ENCODE peak calls at places on chromosomes 4 and X, in ten cellular contexts. U, F, K, X, L, B, E, I, V and S are unnamed samples.

GRCh38 chr4:57064811-57065711 is 45.1 kb downstream of the IGFBP7 start:
- DNase-seq in X (peak), F (no peak), B (no peak), K (no peak), U (no peak), E (peak), L (no peak), V (peak), I (peak), S (peak)

GRCh38 chr4:85128246-85129204 is 162.0 kb upstream of the WDFY3 start:
- DNase-seq in V (no peak), U (no peak), K (no peak), B (no peak), I (no peak), X (no peak), F (no peak), E (no peak), L (no peak), S (no peak)

GRCh38 chr4:81818385-81818784 is 346.7 kb upstream of the RASGEF1B start:
- DNase-seq in I (no peak), E (no peak), L (no peak), B (no peak), K (no peak), V (no peak), F (no peak), X (no peak), U (no peak), S (no peak)

GRCh38 chr4:5423670-5424069 is 284.7 kb downstream of the EVC2 start:
- DNase-seq in L (no peak), B (no peak), I (no peak), X (no peak), U (no peak), V (no peak), E (no peak), F (no peak), K (no peak), S (no peak)

GRCh38 chrX:46551494-46552128 is 6.4 kb upstream of the ZNF674 start:
- DNase-seq in K (no peak), F (no peak), U (no peak), I (no peak), V (no peak), B (no peak), E (peak), L (no peak), X (no peak), S (no peak)

GRCh38 chr4:56313132-56313531 is 74.2 kb downstream of the AASDH start:
- DNase-seq in V (no peak), L (no peak), U (no peak), K (no peak), E (no peak), F (no peak), B (no peak), X (no peak), I (no peak), S (no peak)

GRCh38 chr4:10635096-10635495 is 49.5 kb downstream of the CLNK start:
- DNase-seq in F (no peak), K (no peak), I (no peak), U (no peak), V (no peak), L (no peak), E (no peak), X (no peak), B (no peak), S (no peak)

GRCh38 chr4:123943976-123944375 is 547.4 kb downstream of the SPRY1 start:
- DNase-seq in U (no peak), I (no peak), E (no peak), K (no peak), V (no peak), L (no peak), X (no peak), B (no peak), F (no peak), S (no peak)

GRCh38 chr4:167014944-167015343 is 219.3 kb downstream of the SPOCK3 start:
- DNase-seq in K (no peak), U (no peak), E (no peak), I (no peak), F (no peak), L (no peak), V (no peak), B (no peak), X (no peak), S (no peak)

GRCh38 chrX:135416546-135416945 is 5.2 kb upstream of the SMIM10L2A start:
- DNase-seq in L (no peak), B (no peak), X (no peak), U (no peak), I (no peak), F (no peak), V (no peak), E (peak), K (no peak), S (no peak)

GRCh38 chrX:147550217-147550616 is 361.5 kb upstream of the FMR1 start:
- DNase-seq in K (no peak), U (no peak), B (no peak), I (peak), E (peak), X (no peak), L (no peak), V (no peak), F (peak), S (no peak)

GRCh38 chr4:152036626-152037025 is 275.8 kb upstream of the GATB start:
- DNase-seq in B (no peak), X (no peak), U (no peak), I (no peak), F (no peak), E (no peak), K (no peak), V (no peak), L (no peak), S (no peak)

GRCh38 chrX:55750256-55750655 is 32.7 kb downstream of the RRAGB start:
- DNase-seq in K (no peak), E (no peak), B (no peak), L (no peak), V (no peak), X (no peak), I (no peak), F (no peak), U (no peak), S (no peak)

GRCh38 chrX:101550362-101550761 is at the start of gene ARMCX1:
- DNase-seq in U (no peak), F (peak), I (peak), V (peak), B (peak), L (peak), K (peak), X (peak), E (peak), S (peak)

GRCh38 chrX:8244301-8244700 is 73.2 kb upstream of the VCX2 start:
- DNase-seq in E (peak), L (no peak), B (no peak), X (no peak), F (no peak), I (no peak), K (no peak), U (no peak), V (no peak), S (no peak)

GRCh38 chrX:107323786-107324492 is 117.5 kb downstream of the DNAAF6 start:
- DNase-seq in V (no peak), U (no peak), B (no peak), E (no peak), I (peak), X (no peak), K (no peak), L (no peak), F (no peak), S (no peak)

GRCh38 chrX:48475295-48475694 is 704 bp upstream of the FTSJ1 start:
- DNase-seq in U (no peak), K (peak), V (no peak), X (no peak), E (no peak), I (peak), L (no peak), F (no peak), B (no peak), S (no peak)

GRCh38 chr4:73593631-73594241 is 26.5 kb downstream of the RASSF6 start:
- DNase-seq in L (no peak), I (no peak), U (no peak), E (peak), F (no peak), K (no peak), B (no peak), X (no peak), V (no peak), S (no peak)

GRCh38 chrX:31223817-31224216 is 152.0 kb upstream of the FTHL17 start:
- DNase-seq in K (no peak), U (no peak), L (no peak), E (peak), F (peak), V (no peak), I (no peak), B (no peak), X (no peak), S (no peak)

GRCh38 chr4:576991-577498 is 950 bp upstream of the TMEM271 start:
- DNase-seq in U (no peak), K (no peak), V (no peak), B (no peak), F (no peak), L (peak), X (no peak), I (peak), E (no peak), S (no peak)

GRCh38 chrX:71103110-71103983 is 3.2 kb downstream of the CXorf65 start:
- DNase-seq in I (peak), F (no peak), X (no peak), K (peak), E (no peak), V (no peak), L (no peak), B (no peak), U (no peak), S (peak)

GRCh38 chr4:57342406-57342805 is 232.2 kb upstream of the IGFBP7 start:
- DNase-seq in I (no peak), K (no peak), X (no peak), B (no peak), U (no peak), V (no peak), L (no peak), E (peak), F (no peak), S (no peak)

GRCh38 chrX:136619889-136620505 is 28.0 kb upstream of the CD40LG start:
- DNase-seq in F (no peak), U (no peak), L (no peak), X (no peak), B (no peak), I (no peak), E (no peak), K (no peak), V (no peak), S (no peak)

GRCh38 chr4:169351860-169352259 is 81.1 kb upstream of the SH3RF1 start:
- DNase-seq in F (peak), E (no peak), U (no peak), I (no peak), L (no peak), V (peak), X (peak), K (no peak), B (peak), S (peak)

GRCh38 chr4:7708981-7709380 is 230.7 kb downstream of the AFAP1 start:
- DNase-seq in B (no peak), X (no peak), E (no peak), L (no peak), V (no peak), U (no peak), K (no peak), I (no peak), F (no peak), S (no peak)

GRCh38 chr4:72207196-72207595 is 175.4 kb downstream of the NPFFR2 start:
- DNase-seq in X (no peak), L (no peak), V (no peak), U (no peak), K (no peak), I (no peak), B (no peak), E (no peak), F (no peak), S (no peak)

GRCh38 chr4:40998680-40999358 is 215.5 kb downstream of the APBB2 start:
- DNase-seq in E (peak), V (no peak), B (no peak), I (no peak), K (no peak), X (no peak), L (no peak), F (no peak), U (peak), S (no peak)

GRCh38 chrX:111376897-111377601 is 34.9 kb downstream of the DCX start:
- DNase-seq in X (no peak), U (no peak), V (no peak), I (no peak), B (no peak), K (no peak), F (peak), L (no peak), E (no peak), S (no peak)

GRCh38 chr4:7410470-7410869 is 24.3 kb downstream of the PSAPL1 start:
- DNase-seq in L (no peak), U (no peak), B (no peak), E (no peak), I (peak), X (peak), K (no peak), F (no peak), V (peak), S (no peak)

GRCh38 chr4:10298681-10299080 is 158.5 kb downstream of the ZNF518B start:
- DNase-seq in B (no peak), F (no peak), V (no peak), X (no peak), U (no peak), E (no peak), I (no peak), L (no peak), K (no peak), S (no peak)

GRCh38 chrX:3006500-3006899 is at the start of gene ARSH:
- DNase-seq in B (no peak), E (no peak), V (no peak), I (no peak), F (no peak), K (no peak), X (no peak), L (no peak), U (no peak), S (no peak)

GRCh38 chr4:101865501-101866062 is 75.1 kb downstream of the BANK1 start:
- DNase-seq in F (no peak), X (no peak), E (peak), I (no peak), U (no peak), K (no peak), B (no peak), L (no peak), V (no peak), S (no peak)

GRCh38 chr4:133157460-133158160 is 8.5 kb downstream of the PCDH10 start:
- DNase-seq in K (no peak), E (no peak), I (no peak), B (no peak), U (no peak), V (no peak), X (no peak), L (no peak), F (no peak), S (no peak)

GRCh38 chrX:120781416-120781815 is 94.2 kb downstream of the CT47B1 start:
- DNase-seq in K (no peak), F (no peak), V (no peak), X (no peak), U (no peak), I (no peak), E (peak), L (no peak), B (no peak), S (no peak)

GRCh38 chr4:6551660-6552059 is 23.3 kb upstream of the MAN2B2 start:
- DNase-seq in U (no peak), I (no peak), X (no peak), F (no peak), K (no peak), V (no peak), L (no peak), E (no peak), B (no peak), S (no peak)

GRCh38 chr4:143643399-143643798 is 57.1 kb downstream of the FREM3 start:
- DNase-seq in I (no peak), X (no peak), B (no peak), L (no peak), F (no peak), V (no peak), E (no peak), U (no peak), K (no peak), S (no peak)

DNA sequence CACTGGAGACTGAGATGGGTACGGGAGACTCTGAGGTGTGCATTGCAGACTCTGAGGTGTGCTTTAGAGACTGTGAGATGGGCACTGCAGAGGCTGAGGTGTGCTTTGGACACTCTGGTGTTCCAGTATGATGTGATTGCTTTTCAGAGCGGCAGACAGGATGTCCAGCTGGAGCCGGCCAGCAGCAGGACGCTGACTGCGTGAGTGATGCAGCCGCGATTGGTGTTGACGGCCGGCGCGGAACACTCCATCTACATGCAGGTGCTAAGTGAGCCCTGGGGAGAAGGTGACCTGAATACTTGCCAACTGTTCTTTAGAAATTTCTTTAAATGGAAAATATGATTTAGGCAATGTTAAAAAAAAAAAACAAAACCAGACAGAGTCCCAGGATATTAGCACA is 103.1 kb upstream of the PPP2R3B start:
- DNase-seq in X (no peak), V (no peak), B (no peak), K (no peak), I (no peak), E (no peak), F (no peak), L (no peak), U (no peak), S (no peak)
- H3K4me3 ChIP-seq in X (no peak), V (no peak), B (no peak), K (no peak), I (no peak), E (no peak), F (no peak), L (no peak), U (no peak), S (no peak)

GRCh38 chr4:144647095-144647959 is 1.4 kb downstream of the HHIP start:
- DNase-seq in K (no peak), V (no peak), L (no peak), B (no peak), F (no peak), E (peak), I (peak), U (no peak), X (no peak), S (no peak)
- H3K4me3 ChIP-seq in K (peak), V (no peak), L (peak), B (peak), F (peak), E (peak), I (peak), U (peak), X (no peak), S (no peak)

GRCh38 chr4:148787285-148787684 is 345.1 kb upstream of the NR3C2 start:
- DNase-seq in V (no peak), L (no peak), B (no peak), X (no peak), I (no peak), K (no peak), E (no peak), U (no peak), F (no peak), S (no peak)

GRCh38 chr4:148790691-148791090 is 348.5 kb upstream of the NR3C2 start:
- DNase-seq in E (peak), K (no peak), X (no peak), F (no peak), V (no peak), U (no peak), L (no peak), I (no peak), B (no peak), S (no peak)

GRCh38 chr4:148790246-148790645 is 348.0 kb upstream of the NR3C2 start:
- DNase-seq in V (no peak), X (no peak), I (no peak), F (no peak), U (no peak), B (no peak), L (no peak), E (no peak), K (no peak), S (no peak)

GRCh38 chr4:148786699-148787098 is 344.5 kb upstream of the NR3C2 start:
- DNase-seq in U (no peak), B (no peak), V (no peak), I (no peak), K (peak), X (no peak), E (no peak), F (no peak), L (no peak), S (no peak)

DNA sequence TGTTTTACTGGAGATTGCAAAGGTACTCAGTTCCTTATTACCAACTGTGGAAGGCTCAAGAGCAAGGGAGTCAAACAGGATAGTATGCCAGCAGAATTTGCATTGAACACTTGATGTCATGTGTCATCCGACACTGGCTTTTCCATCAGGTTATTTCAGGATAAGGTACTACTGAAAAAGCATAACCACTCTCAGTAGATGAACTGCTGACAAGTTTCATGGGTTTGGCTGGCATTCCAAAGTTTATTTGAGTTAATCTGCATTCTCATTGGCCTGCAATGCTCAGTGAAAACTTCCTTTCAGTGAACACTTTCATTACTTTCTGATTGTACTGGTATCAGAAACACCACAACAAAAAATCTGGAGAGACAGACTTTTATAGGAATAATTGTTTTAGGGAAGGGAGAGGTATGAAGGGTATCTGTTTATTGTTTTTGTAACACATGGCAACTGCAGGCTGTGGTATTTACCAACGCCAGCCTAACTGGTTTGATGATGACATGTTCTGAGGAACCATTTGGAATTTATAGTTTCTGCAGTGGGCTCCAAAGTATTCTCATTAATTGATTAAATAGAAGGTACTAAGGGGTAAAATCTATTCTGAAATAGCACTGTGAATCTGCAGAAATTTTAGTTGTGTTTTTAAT is 345.7 kb upstream of the NR3C2 start:
- DNase-seq in B (no peak), X (no peak), V (peak), L (no peak), I (no peak), E (peak), U (no peak), K (peak), F (no peak), S (no peak)
- H3K4me3 ChIP-seq in B (no peak), X (no peak), V (no peak), L (no peak), I (no peak), E (no peak), U (no peak), K (no peak), F (no peak), S (no peak)

DNA sequence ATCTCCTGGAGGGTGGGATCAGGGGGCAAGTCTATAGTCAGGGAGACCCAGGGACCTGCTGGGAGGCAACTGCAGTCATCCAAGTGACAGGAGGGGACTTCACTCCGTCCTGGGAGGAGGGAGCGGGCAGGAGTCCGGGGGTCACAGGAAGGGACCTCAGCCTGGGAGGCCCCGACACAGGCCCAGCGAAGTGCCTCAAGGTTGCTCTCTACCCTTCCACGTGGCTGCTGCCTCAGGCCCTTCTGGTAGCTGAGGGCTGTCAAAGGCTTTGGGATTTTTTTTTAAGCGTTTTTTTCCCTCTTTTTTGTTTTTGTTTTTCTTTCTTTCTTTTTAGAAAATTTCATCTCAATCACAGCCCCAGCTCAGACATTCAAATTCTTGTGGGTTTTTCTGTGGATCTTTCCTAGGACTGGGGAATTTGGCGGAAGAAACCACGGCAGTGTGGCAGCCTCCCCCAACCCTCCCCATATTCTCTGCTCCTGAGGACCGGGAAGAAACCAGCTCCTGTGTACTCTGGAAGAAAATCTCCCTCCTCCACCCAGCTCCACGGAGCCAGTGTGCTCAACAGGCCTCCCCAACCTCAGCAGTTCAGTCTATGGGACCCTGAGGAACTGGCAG is 1.4 kb upstream of the HAUS7 start:
- DNase-seq in V (no peak), E (no peak), U (no peak), B (no peak), L (no peak), K (no peak), X (no peak), I (no peak), F (no peak), S (no peak)
- H3K4me3 ChIP-seq in V (no peak), E (no peak), U (no peak), B (no peak), L (no peak), K (no peak), X (no peak), I (no peak), F (no peak), S (no peak)

DNA sequence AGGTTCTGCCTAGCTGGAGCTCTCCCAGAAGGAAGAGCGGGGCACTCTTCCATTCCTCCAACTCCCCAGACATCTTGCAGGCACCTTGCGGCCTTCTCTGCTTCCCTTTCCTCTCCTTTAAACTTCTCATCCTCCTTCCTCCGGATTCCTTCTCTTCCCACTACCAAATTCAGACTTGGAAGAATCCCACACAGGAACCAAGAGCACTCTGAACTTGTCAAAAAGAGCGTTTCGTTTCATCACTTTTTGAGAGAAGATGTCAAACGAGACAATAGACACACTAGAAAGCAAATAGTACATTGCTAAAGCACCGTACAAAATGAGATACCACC is 512 bp upstream of the UCP1 start:
- DNase-seq in L (no peak), E (no peak), U (no peak), B (no peak), K (no peak), F (no peak), V (no peak), I (no peak), X (no peak), S (no peak)
- H3K4me3 ChIP-seq in L (peak), E (peak), U (no peak), B (peak), K (peak), F (peak), V (no peak), I (peak), X (peak), S (peak)